ENCODE peak calls at places on chromosomes 16 and 17, in five cellular contexts. Y is fibroblast of lung, U is gastrocnemius medialis, V is uterus, Q is spleen. D is an unnamed sample. For H3K36me3, the result is how much of the 10 kb centered on the place peaks cover.

GRCh38 chr17:76742958-76743357 is 5.0 kb downstream of the MFSD11 start:
- DNase-seq in Y (no peak), U (no peak), V (no peak), Q (no peak), D (no peak)

GRCh38 chr17:47990962-47991731 is 20.2 kb downstream of the CDK5RAP3 start:
- DNase-seq in Y (no peak), U (no peak), V (no peak), Q (peak), D (no peak)

GRCh38 chr17:2181206-2181983 is 122.2 kb downstream of the SMG6 start:
- DNase-seq in Y (peak), U (peak), V (peak), Q (no peak), D (peak)

GRCh38 chr16:73000020-73000906 is 47.7 kb downstream of the ZFHX3 start:
- DNase-seq in Y (peak), U (peak), V (no peak), Q (no peak), D (no peak)

GRCh38 chr17:59754547-59754946 is 47.1 kb downstream of the VMP1 start:
- DNase-seq in Y (peak), U (no peak), V (no peak), Q (no peak), D (no peak)

GRCh38 chr16:1271380-1271749 is 15.5 kb downstream of the TPSD1 start:
- DNase-seq in Y (no peak), U (no peak), V (no peak), Q (no peak), D (no peak)

GRCh38 chr16:27945233-27945975 is 118.1 kb downstream of the GSG1L start:
- DNase-seq in Y (no peak), U (no peak), V (no peak), Q (no peak), D (no peak)

GRCh38 chr16:89013692-89014455 is 36.9 kb upstream of the CBFA2T3 start:
- DNase-seq in Y (no peak), U (no peak), V (no peak), Q (peak), D (no peak)

GRCh38 chr16:84502075-84502474 is 2.4 kb downstream of the MEAK7 start:
- DNase-seq in Y (no peak), U (no peak), V (peak), Q (peak), D (no peak)

GRCh38 chr17:48438662-48439061 is 8.6 kb upstream of the SKAP1 start:
- DNase-seq in Y (no peak), U (no peak), V (no peak), Q (no peak), D (no peak)

GRCh38 chr16:88781140-88782077 is 3.6 kb downstream of the PIEZO1 start:
- DNase-seq in Y (no peak), U (no peak), V (no peak), Q (peak), D (no peak)

GRCh38 chr17:18181358-18181757 is 2.3 kb upstream of the ALKBH5 start:
- DNase-seq in Y (peak), U (no peak), V (peak), Q (no peak), D (no peak)

GRCh38 chr16:66544358-66544757 is 5.6 kb downstream of the TK2 start:
- DNase-seq in Y (no peak), U (no peak), V (no peak), Q (no peak), D (no peak)

GRCh38 chr16:87847785-87848675 is 21.3 kb downstream of the SLC7A5 start:
- DNase-seq in Y (no peak), U (no peak), V (no peak), Q (no peak), D (no peak)

GRCh38 chr16:75070055-75070841 is 46.3 kb downstream of the LDHD start:
- DNase-seq in Y (peak), U (peak), V (peak), Q (no peak), D (no peak)

GRCh38 chr17:7436556-7437368 is 1.5 kb downstream of the TMEM102 start:
- DNase-seq in Y (peak), U (peak), V (peak), Q (peak), D (no peak)

GRCh38 chr17:1495265-1495664 is 2.8 kb upstream of the MYO1C start:
- DNase-seq in Y (peak), U (peak), V (no peak), Q (no peak), D (no peak)

GRCh38 chr17:39769974-39770587 is 32.3 kb downstream of the GRB7 start:
- DNase-seq in Y (peak), U (no peak), V (no peak), Q (no peak), D (no peak)

GRCh38 chr16:87762071-87762571 is 3.7 kb downstream of the KLHDC4 start:
- DNase-seq in Y (no peak), U (no peak), V (no peak), Q (no peak), D (no peak)

GRCh38 chr16:49462989-49463371 is 89.4 kb downstream of the C16orf78 start:
- DNase-seq in Y (no peak), U (no peak), V (no peak), Q (peak), D (no peak)

GRCh38 chr16:66007717-66008116 is 358.8 kb upstream of the CDH5 start:
- DNase-seq in Y (peak), U (no peak), V (no peak), Q (no peak), D (no peak)

GRCh38 chr16:66635406-66635805 is 30.9 kb downstream of the CMTM3 start:
- DNase-seq in Y (no peak), U (no peak), V (no peak), Q (no peak), D (no peak)

GRCh38 chr17:1724869-1725641 is 551 bp downstream of the WDR81 start:
- DNase-seq in Y (peak), U (peak), V (peak), Q (peak), D (no peak)

GRCh38 chr17:7538891-7539290 is 10.0 kb upstream of the TNFSF12 start:
- DNase-seq in Y (peak), U (no peak), V (no peak), Q (no peak), D (no peak)

GRCh38 chr17:70848785-70849184 is 679.5 kb downstream of the KCNJ2 start:
- DNase-seq in Y (peak), U (no peak), V (no peak), Q (no peak), D (no peak)

GRCh38 chr17:750431-751037 is 1.5 kb downstream of the GEMIN4 start:
- DNase-seq in Y (no peak), U (no peak), V (no peak), Q (peak), D (no peak)

GRCh38 chr16:14251419-14251818 is 180.3 kb downstream of the MRTFB start:
- DNase-seq in Y (no peak), U (no peak), V (no peak), Q (no peak), D (no peak)
- H3K36me3 ChIP-seq in Y (under half), U (half or more), V (under half), Q (half or more), D (under half)

GRCh38 chr17:81667754-81668153 is 1.2 kb downstream of the CCDC137 start:
- DNase-seq in Y (no peak), U (no peak), V (no peak), Q (no peak), D (no peak)

GRCh38 chr17:81665205-81666091 is 957 bp downstream of the OXLD1 start:
- DNase-seq in Y (peak), U (no peak), V (no peak), Q (no peak), D (no peak)

GRCh38 chr17:81664051-81664470 is 2.3 kb downstream of the OXLD1 start:
- DNase-seq in Y (no peak), U (no peak), V (no peak), Q (no peak), D (no peak)

GRCh38 chr17:81666342-81667191 is at the start of the genes CCDC137 and OXLD1:
- DNase-seq in Y (peak), U (peak), V (peak), Q (peak), D (peak)

DNA sequence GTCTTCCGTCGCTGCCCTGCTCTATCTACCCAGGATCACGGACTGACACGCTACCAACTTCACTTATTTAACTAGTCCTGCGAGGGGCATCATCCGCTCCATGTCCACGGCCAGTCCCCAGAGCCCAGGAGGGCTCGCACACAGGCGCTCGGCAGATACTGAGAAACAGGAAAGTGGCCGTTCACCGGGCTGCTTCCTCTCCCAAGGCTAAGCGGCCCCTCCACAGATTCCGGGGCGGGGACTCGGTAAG is 388 bp downstream of the OXLD1 start:
- DNase-seq in Y (no peak), U (no peak), V (no peak), Q (no peak), D (no peak)
- H3K36me3 ChIP-seq in Y (under half), U (under half), V (under half), Q (under half), D (under half)

DNA sequence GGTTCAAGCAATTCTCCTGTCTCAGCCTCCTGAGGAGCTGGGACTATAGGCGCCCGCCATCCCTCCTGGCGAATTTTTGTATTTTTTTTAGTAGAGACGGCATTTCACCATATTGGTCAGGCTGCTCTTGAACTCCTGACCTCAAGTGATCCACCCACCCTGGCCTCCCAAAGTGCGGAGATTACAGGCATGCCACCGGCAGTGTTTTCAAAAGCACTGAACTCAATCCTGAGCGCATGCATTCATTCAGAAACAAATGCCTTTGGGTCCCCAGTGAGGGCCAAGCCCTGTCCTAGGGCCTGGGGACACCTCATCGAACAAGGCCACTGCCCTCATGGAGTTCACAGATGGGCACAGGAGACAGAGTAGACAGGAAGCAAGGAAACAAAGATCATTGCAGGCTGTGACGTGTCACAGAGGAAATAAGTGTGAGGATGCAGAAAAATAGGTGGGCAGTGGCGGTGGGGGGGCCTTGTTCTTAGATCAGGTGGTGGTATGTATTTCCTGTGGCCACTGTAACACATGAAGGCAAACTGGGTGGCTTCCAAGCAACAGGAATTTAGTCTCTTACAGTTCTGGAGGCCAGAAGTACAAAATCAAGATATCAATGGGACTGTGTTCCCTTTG is 12.5 kb downstream of the TMEM114 start:
- DNase-seq in Y (no peak), U (no peak), V (no peak), Q (no peak), D (no peak)
- H3K36me3 ChIP-seq in Y (under half), U (under half), V (under half), Q (under half), D (under half)

GRCh38 chr16:67872131-67872630 is 671 bp upstream of the EDC4 start:
- DNase-seq in Y (no peak), U (no peak), V (no peak), Q (no peak), D (no peak)
- H3K36me3 ChIP-seq in Y (under half), U (half or more), V (under half), Q (half or more), D (under half)

GRCh38 chr17:49597438-49597837 is 21.8 kb downstream of the NXPH3 start:
- DNase-seq in Y (no peak), U (no peak), V (no peak), Q (no peak), D (no peak)

GRCh38 chr17:49595980-49596379 is 20.3 kb downstream of the NXPH3 start:
- DNase-seq in Y (no peak), U (no peak), V (no peak), Q (no peak), D (no peak)

GRCh38 chr17:49597928-49598655 is 22.4 kb downstream of the NXPH3 start:
- DNase-seq in Y (no peak), U (no peak), V (no peak), Q (no peak), D (no peak)

GRCh38 chr17:49596613-49597244 is 21.1 kb downstream of the NXPH3 start:
- DNase-seq in Y (no peak), U (no peak), V (no peak), Q (no peak), D (no peak)

GRCh38 chr17:49595328-49595727 is 19.7 kb downstream of the NXPH3 start:
- DNase-seq in Y (no peak), U (no peak), V (no peak), Q (no peak), D (no peak)
- H3K36me3 ChIP-seq in Y (under half), U (under half), V (under half), Q (half or more), D (under half)

GRCh38 chr16:31505483-31505882 is 2.7 kb downstream of the RUSF1 start:
- DNase-seq in Y (no peak), U (no peak), V (no peak), Q (no peak), D (no peak)
- H3K36me3 ChIP-seq in Y (under half), U (under half), V (under half), Q (under half), D (under half)